ENCODE peak calls at places on chromosomes 1 and 21, in six cellular contexts. One of them, this sample, is unnamed.

GRCh38 chr21:41598561-41599511 is 90.9 kb upstream of the TMPRSS2 start:
- DNase-seq in K562: no peak
- DNase-seq in esophagus muscularis mucosa: no peak
- DNase-seq in transverse colon: no peak
- DNase-seq in stomach: peak
- DNase-seq in A549: no peak
- DNase-seq in this sample: no peak

GRCh38 chr1:119000371-119001180 is 12.4 kb upstream of the TBX15 start:
- DNase-seq in K562: no peak
- DNase-seq in transverse colon: no peak
- DNase-seq in esophagus muscularis mucosa: no peak
- DNase-seq in stomach: no peak
- DNase-seq in A549: no peak
- DNase-seq in this sample: peak

GRCh38 chr1:55334797-55335196 is 119.6 kb upstream of the USP24 start:
- DNase-seq in esophagus muscularis mucosa: no peak
- DNase-seq in transverse colon: no peak
- DNase-seq in K562: no peak
- DNase-seq in stomach: no peak
- DNase-seq in A549: no peak
- DNase-seq in this sample: no peak

GRCh38 chr1:181425566-181425965 is 57.8 kb upstream of the CACNA1E start:
- DNase-seq in K562: no peak
- DNase-seq in esophagus muscularis mucosa: no peak
- DNase-seq in stomach: no peak
- DNase-seq in transverse colon: no peak
- DNase-seq in A549: no peak
- DNase-seq in this sample: no peak

GRCh38 chr21:37849703-37850102 is 66.6 kb downstream of the KCNJ6 start:
- DNase-seq in stomach: no peak
- DNase-seq in A549: no peak
- DNase-seq in esophagus muscularis mucosa: no peak
- DNase-seq in K562: no peak
- DNase-seq in transverse colon: no peak
- DNase-seq in this sample: no peak

GRCh38 chr1:71046891-71047634 is 553 bp downstream of the PTGER3 start:
- DNase-seq in esophagus muscularis mucosa: no peak
- DNase-seq in A549: no peak
- DNase-seq in K562: peak
- DNase-seq in stomach: peak
- DNase-seq in transverse colon: peak
- DNase-seq in this sample: peak

GRCh38 chr1:54763814-54764131 is 550 bp downstream of the PARS2 start:
- DNase-seq in K562: no peak
- DNase-seq in esophagus muscularis mucosa: no peak
- DNase-seq in stomach: no peak
- DNase-seq in A549: peak
- DNase-seq in transverse colon: no peak
- DNase-seq in this sample: no peak

GRCh38 chr1:247360116-247360898 is 28.6 kb upstream of the ZNF496 start:
- DNase-seq in transverse colon: no peak
- DNase-seq in K562: peak
- DNase-seq in stomach: no peak
- DNase-seq in esophagus muscularis mucosa: no peak
- DNase-seq in A549: no peak
- DNase-seq in this sample: no peak

GRCh38 chr1:246583056-246583440 is 16.8 kb downstream of the CNST start:
- DNase-seq in esophagus muscularis mucosa: no peak
- DNase-seq in stomach: no peak
- DNase-seq in transverse colon: no peak
- DNase-seq in A549: no peak
- DNase-seq in K562: no peak
- DNase-seq in this sample: no peak

GRCh38 chr1:158112994-158113758 is 67.5 kb upstream of the CD1D start:
- DNase-seq in esophagus muscularis mucosa: no peak
- DNase-seq in K562: no peak
- DNase-seq in A549: peak
- DNase-seq in stomach: no peak
- DNase-seq in transverse colon: peak
- DNase-seq in this sample: no peak

GRCh38 chr21:36155603-36156338 is 853 bp upstream of the DOP1B start:
- DNase-seq in K562: no peak
- DNase-seq in A549: no peak
- DNase-seq in stomach: peak
- DNase-seq in esophagus muscularis mucosa: no peak
- DNase-seq in transverse colon: peak
- DNase-seq in this sample: peak

GRCh38 chr1:169371400-169371799 is 3.4 kb downstream of the BLZF1 start:
- DNase-seq in esophagus muscularis mucosa: no peak
- DNase-seq in transverse colon: no peak
- DNase-seq in A549: no peak
- DNase-seq in stomach: no peak
- DNase-seq in K562: peak
- DNase-seq in this sample: no peak

GRCh38 chr1:169368406-169368769 is 393 bp downstream of the BLZF1 start:
- DNase-seq in stomach: peak
- DNase-seq in esophagus muscularis mucosa: no peak
- DNase-seq in transverse colon: peak
- DNase-seq in K562: peak
- DNase-seq in A549: no peak
- DNase-seq in this sample: no peak

GRCh38 chr1:169367096-169367685 is 406 bp downstream of the NME7 start:
- DNase-seq in esophagus muscularis mucosa: no peak
- DNase-seq in transverse colon: no peak
- DNase-seq in A549: no peak
- DNase-seq in K562: peak
- DNase-seq in stomach: no peak
- DNase-seq in this sample: no peak

GRCh38 chr1:169364948-169365347 is 2.6 kb downstream of the NME7 start:
- DNase-seq in A549: no peak
- DNase-seq in stomach: no peak
- DNase-seq in esophagus muscularis mucosa: no peak
- DNase-seq in K562: no peak
- DNase-seq in transverse colon: no peak
- DNase-seq in this sample: no peak

GRCh38 chr1:169367686-169368405 is at the start of the genes BLZF1 and NME7:
- DNase-seq in A549: peak
- DNase-seq in K562: peak
- DNase-seq in esophagus muscularis mucosa: peak
- DNase-seq in transverse colon: peak
- DNase-seq in stomach: peak
- DNase-seq in this sample: peak
- TF ChIP-seq EP300 in A549: no peak
- TF ChIP-seq EP300 in K562: peak
- TF ChIP-seq EP300 in esophagus muscularis mucosa: no peak
- TF ChIP-seq EP300 in transverse colon: no peak
- TF ChIP-seq EP300 in stomach: no peak
- TF ChIP-seq EP300 in this sample: no peak

GRCh38 chr1:101175474-101175873 is 61.3 kb upstream of the S1PR1 start:
- DNase-seq in transverse colon: no peak
- DNase-seq in A549: no peak
- DNase-seq in esophagus muscularis mucosa: no peak
- DNase-seq in K562: no peak
- DNase-seq in stomach: no peak
- DNase-seq in this sample: no peak

GRCh38 chr1:101175886-101176285 is 60.9 kb upstream of the S1PR1 start:
- DNase-seq in transverse colon: no peak
- DNase-seq in stomach: no peak
- DNase-seq in K562: no peak
- DNase-seq in A549: no peak
- DNase-seq in esophagus muscularis mucosa: no peak
- DNase-seq in this sample: no peak

GRCh38 chr1:101181930-101182329 is 54.9 kb upstream of the S1PR1 start:
- DNase-seq in esophagus muscularis mucosa: no peak
- DNase-seq in A549: no peak
- DNase-seq in K562: no peak
- DNase-seq in stomach: no peak
- DNase-seq in transverse colon: no peak
- DNase-seq in this sample: no peak

GRCh38 chr1:101178341-101178687 is 58.5 kb upstream of the S1PR1 start:
- DNase-seq in stomach: no peak
- DNase-seq in transverse colon: no peak
- DNase-seq in esophagus muscularis mucosa: no peak
- DNase-seq in K562: no peak
- DNase-seq in A549: no peak
- DNase-seq in this sample: no peak

DNA sequence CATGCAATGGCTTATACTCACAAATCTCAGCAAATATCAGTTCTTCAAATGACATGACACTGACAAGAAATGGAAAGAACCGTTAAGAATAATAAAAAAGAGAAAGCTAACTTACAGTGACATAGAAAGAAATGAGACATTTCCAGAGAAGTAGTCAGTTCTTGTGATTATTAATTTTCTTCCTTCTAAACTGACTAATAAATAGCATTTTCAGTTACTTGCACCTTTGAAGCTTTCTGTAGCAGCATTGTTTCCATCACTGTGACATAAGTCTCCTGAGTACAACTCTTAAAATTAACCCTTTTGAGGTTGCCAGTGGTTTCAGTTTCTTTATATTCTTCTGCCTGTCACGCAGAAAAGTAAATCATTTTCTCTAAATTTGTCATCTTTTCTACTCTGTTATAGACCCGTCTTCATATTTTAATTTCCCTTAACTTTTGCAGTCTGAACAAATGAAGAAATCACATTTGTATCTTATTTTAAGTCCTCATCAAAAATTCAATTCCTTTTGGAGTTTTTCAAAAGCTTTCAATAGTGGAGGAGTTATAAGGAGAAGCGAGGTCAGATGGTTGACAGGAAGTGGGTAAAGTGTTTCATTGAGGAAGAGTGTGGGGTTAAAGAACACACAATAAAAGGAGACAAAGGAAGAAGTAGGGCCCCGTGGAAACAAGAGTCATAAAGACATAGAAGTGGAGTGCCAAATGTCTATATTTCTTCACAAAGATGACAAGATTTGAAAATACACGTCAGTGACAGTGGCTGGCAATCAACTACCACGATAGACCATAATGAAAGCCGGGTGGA is 57.9 kb upstream of the S1PR1 start:
- DNase-seq in K562: no peak
- DNase-seq in transverse colon: no peak
- DNase-seq in stomach: no peak
- DNase-seq in esophagus muscularis mucosa: no peak
- DNase-seq in A549: no peak
- DNase-seq in this sample: no peak
- H3K4me3 ChIP-seq in K562: no peak
- H3K4me3 ChIP-seq in transverse colon: no peak
- H3K4me3 ChIP-seq in stomach: no peak
- H3K4me3 ChIP-seq in esophagus muscularis mucosa: no peak
- H3K4me3 ChIP-seq in A549: no peak
- H3K4me3 ChIP-seq in this sample: no peak

GRCh38 chr1:8867878-8868567 is 10.5 kb downstream of the ENO1 start:
- DNase-seq in esophagus muscularis mucosa: no peak
- DNase-seq in A549: no peak
- DNase-seq in stomach: no peak
- DNase-seq in K562: no peak
- DNase-seq in transverse colon: no peak
- DNase-seq in this sample: no peak

GRCh38 chr1:8864713-8865397 is 13.6 kb downstream of the ENO1 start:
- DNase-seq in esophagus muscularis mucosa: no peak
- DNase-seq in stomach: no peak
- DNase-seq in transverse colon: no peak
- DNase-seq in K562: no peak
- DNase-seq in A549: no peak
- DNase-seq in this sample: no peak

GRCh38 chr1:8863712-8864324 is 14.7 kb downstream of the ENO1 start:
- DNase-seq in K562: no peak
- DNase-seq in esophagus muscularis mucosa: no peak
- DNase-seq in stomach: no peak
- DNase-seq in transverse colon: no peak
- DNase-seq in A549: no peak
- DNase-seq in this sample: no peak

GRCh38 chr1:8866792-8867415 is 11.6 kb downstream of the ENO1 start:
- DNase-seq in esophagus muscularis mucosa: no peak
- DNase-seq in K562: no peak
- DNase-seq in stomach: no peak
- DNase-seq in A549: no peak
- DNase-seq in transverse colon: no peak
- DNase-seq in this sample: no peak

DNA sequence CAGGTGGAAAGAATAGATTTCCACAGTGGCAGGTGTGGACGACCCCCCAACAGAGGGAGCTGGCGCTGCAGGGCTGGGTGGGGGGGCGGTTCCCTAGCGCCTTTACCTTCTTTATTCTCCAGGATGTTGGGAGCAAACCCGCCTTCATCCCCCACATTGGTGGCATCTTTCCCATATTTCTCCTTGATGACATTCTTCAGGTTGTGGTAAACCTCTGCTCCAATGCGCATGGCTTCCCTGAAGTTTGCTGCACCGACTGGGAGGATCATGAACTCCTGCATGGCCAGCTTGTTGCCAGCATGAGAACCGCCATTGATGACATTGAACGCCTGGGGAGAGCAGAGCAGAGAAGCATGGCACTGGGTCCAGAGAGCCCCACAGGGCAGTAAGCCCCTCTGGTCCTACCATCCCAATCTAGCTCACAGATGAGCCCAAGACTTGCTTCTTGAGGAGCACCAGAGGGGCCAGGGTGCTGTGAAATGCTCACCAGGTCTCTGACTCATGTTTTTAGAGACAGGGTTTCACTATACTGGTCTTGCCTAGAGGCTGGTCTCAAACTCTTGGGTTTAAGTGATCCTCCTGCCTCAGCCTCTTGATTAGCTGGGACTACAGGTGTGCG is 12.2 kb downstream of the ENO1 start:
- DNase-seq in K562: no peak
- DNase-seq in stomach: no peak
- DNase-seq in esophagus muscularis mucosa: no peak
- DNase-seq in A549: no peak
- DNase-seq in transverse colon: no peak
- DNase-seq in this sample: no peak
- TF ChIP-seq POLR2A in K562: peak
- TF ChIP-seq POLR2A in stomach: no peak
- TF ChIP-seq POLR2A in esophagus muscularis mucosa: no peak
- TF ChIP-seq POLR2A in A549: no peak
- TF ChIP-seq POLR2A in transverse colon: no peak
- TF ChIP-seq POLR2A in this sample: no peak

DNA sequence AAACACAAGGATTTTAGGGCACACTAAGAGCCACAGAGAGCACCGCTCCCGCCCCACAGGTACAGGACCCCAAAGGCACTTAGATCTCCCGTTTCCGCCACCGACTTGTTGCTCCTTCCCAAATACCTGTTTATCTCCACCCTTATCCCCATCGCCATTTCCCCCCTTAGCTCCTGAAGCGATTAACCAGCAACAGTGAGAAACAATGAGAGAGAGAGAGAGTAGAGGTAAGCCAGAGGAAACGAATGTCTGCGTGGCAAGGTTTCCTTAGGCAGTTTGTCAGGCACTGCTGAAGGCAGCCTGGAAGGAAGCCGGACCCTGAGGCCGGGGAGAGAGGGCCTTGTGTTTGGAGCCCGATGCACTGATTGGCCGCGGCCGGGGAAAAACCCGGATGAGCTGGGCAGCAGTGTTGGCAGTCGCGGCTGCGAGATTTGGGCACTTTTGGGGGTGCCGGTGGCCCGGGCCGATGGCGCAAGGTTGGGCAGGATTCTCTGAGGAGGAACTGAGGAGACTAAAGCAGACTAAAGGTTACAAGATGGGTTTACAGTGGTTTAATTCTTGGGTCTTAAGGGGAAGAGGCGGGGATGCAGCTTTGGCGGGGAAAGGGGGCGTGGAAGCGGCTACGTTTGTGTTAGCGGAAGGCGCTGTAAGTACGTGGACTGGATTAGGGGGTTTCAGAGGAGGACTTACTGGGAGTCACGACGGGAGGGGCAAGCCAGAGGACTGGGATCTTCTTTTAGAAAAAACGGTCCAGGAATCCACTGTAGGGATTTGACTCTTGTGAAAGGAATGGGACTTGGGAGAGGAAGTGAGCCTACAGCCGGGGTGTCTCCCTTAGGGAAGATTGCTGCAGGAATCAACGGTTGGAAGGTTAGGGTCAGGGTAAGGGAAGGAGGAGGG is at the start of gene GORAB:
- DNase-seq in A549: peak
- DNase-seq in transverse colon: peak
- DNase-seq in esophagus muscularis mucosa: peak
- DNase-seq in stomach: peak
- DNase-seq in K562: peak
- DNase-seq in this sample: peak
- TF ChIP-seq EP300 in A549: no peak
- TF ChIP-seq EP300 in transverse colon: no peak
- TF ChIP-seq EP300 in esophagus muscularis mucosa: no peak
- TF ChIP-seq EP300 in stomach: no peak
- TF ChIP-seq EP300 in K562: no peak
- TF ChIP-seq EP300 in this sample: no peak